ENCODE peak calls at places on chromosomes 2 and 18, in four cellular contexts. U is transverse colon, O is sigmoid colon, T is K562. K is an unnamed sample.

GRCh38 chr2:222671259-222672067 is at the start of gene MOGAT1:
- DNase-seq in U (peak), O (no peak), T (no peak), K (no peak)

GRCh38 chr2:169526451-169526850 is 16.9 kb downstream of the KLHL41 start:
- DNase-seq in T (no peak), O (no peak), U (no peak), K (no peak)

GRCh38 chr2:1864981-1865421 is 120.7 kb upstream of the PXDN start:
- DNase-seq in U (no peak), O (no peak), T (no peak), K (no peak)

GRCh38 chr18:48562075-48562474 is 23.2 kb downstream of the CTIF start:
- DNase-seq in T (no peak), O (no peak), U (no peak), K (no peak)

GRCh38 chr2:86297382-86298147 is 39.9 kb downstream of the REEP1 start:
- DNase-seq in U (no peak), O (peak), T (peak), K (no peak)

GRCh38 chr18:28189400-28190239 is 12.7 kb upstream of the CDH2 start:
- DNase-seq in O (no peak), U (no peak), T (peak), K (no peak)

GRCh38 chr2:141871913-141872634 is 258.7 kb downstream of the LRP1B start:
- DNase-seq in O (no peak), U (no peak), T (no peak), K (no peak)

GRCh38 chr2:27020337-27020948 is 12.3 kb upstream of the TMEM214 start:
- DNase-seq in T (peak), U (peak), O (no peak), K (no peak)

GRCh38 chr2:158457092-158457825 is 507 bp downstream of the PKP4 start:
- DNase-seq in U (peak), O (peak), T (peak), K (peak)

GRCh38 chr18:55633032-55633431 is 45.0 kb upstream of the TCF4 start:
- DNase-seq in O (no peak), T (no peak), U (no peak), K (no peak)

GRCh38 chr18:27685071-27685470 is 491.9 kb downstream of the CDH2 start:
- DNase-seq in T (no peak), U (no peak), O (no peak), K (no peak)

GRCh38 chr2:46776687-46777327 is 138.8 kb downstream of the MCFD2 start:
- DNase-seq in U (peak), O (no peak), T (peak), K (no peak)

GRCh38 chr2:240707791-240708190 is 16.1 kb downstream of the AQP12A start:
- DNase-seq in O (no peak), U (no peak), T (no peak), K (no peak)

GRCh38 chr2:121532894-121533293 is 2.2 kb downstream of the RNU4ATAC start:
- DNase-seq in T (peak), U (no peak), O (no peak), K (no peak)

GRCh38 chr2:150169230-150169629 is 318.2 kb downstream of the RND3 start:
- DNase-seq in T (no peak), U (no peak), O (peak), K (no peak)

GRCh38 chr2:158463496-158464095 is 6.8 kb downstream of the PKP4 start:
- DNase-seq in O (no peak), T (peak), U (no peak), K (no peak)

GRCh38 chr2:240622631-240623235 is 2.5 kb upstream of the GPR35 start:
- DNase-seq in O (peak), U (peak), T (no peak), K (peak)

GRCh38 chr18:63684718-63685117 is 18.0 kb upstream of the SERPINB11 start:
- DNase-seq in T (no peak), O (no peak), U (no peak), K (no peak)

GRCh38 chr2:191836853-191837769 is 9.8 kb downstream of the CAVIN2 start:
- DNase-seq in O (no peak), T (peak), U (no peak), K (no peak)

GRCh38 chr2:48694143-48694542 is 61.4 kb downstream of the LHCGR start:
- DNase-seq in U (no peak), T (no peak), O (no peak), K (no peak)

GRCh38 chr2:208142255-208142924 is 3.6 kb downstream of the CRYGB start:
- DNase-seq in T (no peak), O (no peak), U (no peak), K (no peak)

GRCh38 chr2:225620227-225620626 is 220.7 kb downstream of the NYAP2 start:
- DNase-seq in O (no peak), U (no peak), T (no peak), K (no peak)

GRCh38 chr2:18169121-18169786 is 290.8 kb downstream of the KCNS3 start:
- DNase-seq in O (no peak), T (no peak), U (no peak), K (no peak)

GRCh38 chr2:26459991-26460612 is 17.8 kb downstream of the OTOF start:
- DNase-seq in U (no peak), T (no peak), O (no peak), K (no peak)

GRCh38 chr2:69177063-69177771 is 164.2 kb downstream of the ANTXR1 start:
- DNase-seq in U (peak), T (peak), O (peak), K (peak)

GRCh38 chr2:7011376-7012083 is 94.3 kb downstream of the RNF144A start:
- DNase-seq in O (no peak), T (no peak), U (no peak), K (no peak)

GRCh38 chr2:124001681-124002080 is 23.4 kb upstream of the CNTNAP5 start:
- DNase-seq in T (no peak), O (no peak), U (no peak), K (no peak)

GRCh38 chr2:107730898-107731297 is 95.8 kb upstream of the RGPD4 start:
- DNase-seq in O (no peak), T (no peak), U (no peak), K (no peak)

GRCh38 chr2:9310390-9310789 is 103.8 kb downstream of the ASAP2 start:
- DNase-seq in T (peak), O (peak), U (peak), K (no peak)

GRCh38 chr2:127012868-127013267 is 94.1 kb downstream of the BIN1 start:
- DNase-seq in T (no peak), U (no peak), O (no peak), K (no peak)

GRCh38 chr2:50575232-50575631 is 456.7 kb downstream of the NRXN1 start:
- DNase-seq in T (no peak), U (no peak), O (no peak), K (no peak)

GRCh38 chr18:77124452-77124922 is 8.1 kb downstream of the MBP start:
- DNase-seq in T (no peak), O (peak), U (no peak), K (no peak)

GRCh38 chr2:188399159-188399558 is 107.5 kb downstream of the GULP1 start:
- DNase-seq in T (no peak), U (no peak), O (no peak), K (no peak)

GRCh38 chr2:190507135-190507534 is 27.4 kb downstream of the NEMP2 start:
- DNase-seq in O (no peak), U (peak), T (no peak), K (no peak)

GRCh38 chr18:13464432-13465125 is 246.0 kb downstream of the LDLRAD4 start:
- DNase-seq in T (no peak), U (peak), O (peak), K (no peak)

GRCh38 chr2:45741451-45741850 is 90.0 kb downstream of the PRKCE start:
- DNase-seq in T (no peak), U (no peak), O (peak), K (no peak)

GRCh38 chr2:16013571-16013970 is 73.2 kb downstream of the MYCN start:
- DNase-seq in O (no peak), U (no peak), T (no peak), K (no peak)

GRCh38 chr2:197705912-197706838 is 1.0 kb downstream of the MARS2 start:
- DNase-seq in T (no peak), O (no peak), U (peak), K (peak)

GRCh38 chr2:64404002-64404731 is 49.8 kb upstream of the LGALSL start:
- DNase-seq in U (peak), T (no peak), O (peak), K (peak)
- H3K27ac ChIP-seq in U (peak), T (no peak), O (peak), K (peak)

DNA sequence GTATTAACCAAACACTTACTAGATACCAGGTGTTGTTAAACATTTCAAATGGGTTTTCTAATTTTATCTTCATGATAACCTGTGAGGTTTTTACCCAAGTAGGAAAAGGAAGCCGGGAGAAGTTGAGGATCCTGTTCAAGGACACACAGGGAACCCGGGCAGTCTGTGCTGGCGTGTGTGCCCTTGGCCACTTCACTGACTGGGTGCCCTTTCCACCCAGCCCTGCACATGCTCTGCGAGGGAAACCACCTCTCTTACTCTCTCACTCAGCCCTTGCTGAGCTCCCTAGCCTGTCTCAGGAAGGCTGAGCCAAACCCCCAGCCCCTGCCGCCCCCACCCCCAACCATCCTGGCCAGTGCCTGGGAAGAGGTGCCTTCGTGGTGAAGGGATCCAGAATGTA is 51.8 kb downstream of the TEX44 start:
- DNase-seq in O (no peak), U (no peak), T (no peak), K (no peak)
- H3K4me3 ChIP-seq in O (no peak), U (no peak), T (no peak), K (no peak)

GRCh38 chr2:119352357-119352756 is 14.3 kb downstream of the C2orf76 start:
- DNase-seq in O (no peak), U (no peak), T (no peak), K (no peak)
- TF ChIP-seq POLR2AphosphoS5 in O (no peak), U (no peak), T (no peak), K (no peak)

DNA sequence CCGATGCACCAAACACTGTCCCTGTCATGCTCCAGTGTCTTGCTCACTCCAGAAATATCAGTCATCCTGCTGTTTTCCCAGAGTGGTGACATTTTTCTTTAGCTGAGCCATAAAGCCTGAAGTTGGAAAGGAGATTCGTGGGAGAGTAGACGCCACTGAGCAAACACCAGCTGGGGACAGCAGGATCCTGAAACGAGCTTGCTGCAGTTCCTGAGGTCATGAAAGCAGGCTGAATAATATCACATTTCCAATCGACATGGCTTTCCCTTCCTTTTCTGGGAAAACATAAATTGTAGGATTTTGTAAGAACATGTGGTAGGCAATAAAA is 276.4 kb downstream of the CDCA7 start:
- DNase-seq in O (no peak), U (no peak), T (no peak), K (no peak)
- H3K27ac ChIP-seq in O (peak), U (peak), T (no peak), K (no peak)

DNA sequence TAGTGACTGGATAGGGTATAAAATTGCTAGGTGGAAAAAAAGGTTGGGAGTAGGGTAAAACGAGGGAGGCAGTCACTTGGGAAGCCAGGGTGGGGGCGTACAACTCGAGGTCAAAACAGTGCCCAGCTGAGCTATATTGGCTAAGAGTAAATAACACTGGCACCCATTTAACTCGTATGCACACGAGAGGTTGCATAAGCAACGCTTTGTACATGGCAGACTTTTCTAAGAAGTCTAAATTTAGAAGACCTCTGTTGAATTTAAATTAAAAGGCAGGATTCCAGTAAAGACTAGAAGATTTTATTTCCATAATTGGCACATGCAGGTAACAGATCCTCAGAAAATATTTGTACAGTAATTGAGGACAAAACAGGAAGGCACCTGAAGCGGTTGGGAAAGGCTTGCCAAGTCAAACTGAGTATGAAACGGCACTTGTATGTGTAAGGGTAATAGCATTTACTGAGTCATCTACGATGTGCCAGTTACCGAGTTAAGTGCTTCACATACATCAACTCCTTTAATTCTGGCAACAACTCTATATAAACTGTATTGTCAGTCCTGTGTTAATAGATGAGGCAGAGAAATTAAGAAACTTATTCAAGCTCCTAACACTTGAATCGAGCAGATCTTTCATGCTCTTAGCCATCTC is 1.4 kb upstream of the MALT1 start:
- DNase-seq in T (no peak), U (no peak), O (no peak), K (no peak)
- H3K4me3 ChIP-seq in T (no peak), U (no peak), O (no peak), K (no peak)

GRCh38 chr2:33437297-33437696 is 39.2 kb upstream of the RASGRP3 start:
- DNase-seq in U (no peak), T (peak), O (no peak), K (no peak)
- TF ChIP-seq POLR2AphosphoS5 in U (no peak), T (no peak), O (peak), K (no peak)

GRCh38 chr2:60515751-60516226 is 37.7 kb downstream of the BCL11A start:
- DNase-seq in U (no peak), T (no peak), O (peak), K (no peak)

GRCh38 chr2:60518567-60518966 is 34.9 kb downstream of the BCL11A start:
- DNase-seq in T (no peak), O (peak), U (no peak), K (no peak)

GRCh38 chr2:60516826-60517225 is 36.6 kb downstream of the BCL11A start:
- DNase-seq in T (no peak), O (no peak), U (no peak), K (no peak)

GRCh38 chr2:60516383-60516811 is 37.1 kb downstream of the BCL11A start:
- DNase-seq in U (no peak), T (no peak), O (peak), K (no peak)

DNA sequence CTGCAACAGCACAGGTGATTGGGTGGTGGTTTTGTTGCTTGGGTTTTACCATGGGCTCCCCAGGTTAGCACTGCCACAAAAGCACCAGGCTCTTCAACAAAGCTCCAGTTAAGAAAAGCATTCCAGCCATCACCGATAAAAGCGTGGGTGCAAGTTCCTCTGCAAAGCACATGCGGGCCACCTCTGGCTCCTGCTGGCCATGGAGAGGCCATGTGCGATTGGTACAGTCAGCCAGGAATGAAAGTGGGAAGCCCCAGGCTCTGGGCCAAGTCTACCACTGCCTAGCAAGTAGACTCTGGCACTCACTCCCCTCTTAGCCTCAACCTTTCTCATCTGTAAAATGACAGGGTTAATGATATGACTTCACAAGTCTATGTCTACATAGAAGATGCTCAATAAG is 36.0 kb downstream of the BCL11A start:
- DNase-seq in U (no peak), T (no peak), O (peak), K (no peak)
- H3K27ac ChIP-seq in U (no peak), T (no peak), O (peak), K (no peak)

GRCh38 chr18:70047931-70048603 is 100.4 kb upstream of the CD226 start:
- DNase-seq in T (no peak), O (no peak), U (no peak), K (no peak)

GRCh38 chr18:70041459-70042020 is 93.9 kb upstream of the CD226 start:
- DNase-seq in T (no peak), U (no peak), O (no peak), K (no peak)

GRCh38 chr18:70044626-70045025 is 97.0 kb upstream of the CD226 start:
- DNase-seq in O (no peak), U (no peak), T (no peak), K (no peak)

GRCh38 chr18:70046796-70047195 is 99.1 kb upstream of the CD226 start:
- DNase-seq in T (no peak), O (no peak), U (no peak), K (no peak)

DNA sequence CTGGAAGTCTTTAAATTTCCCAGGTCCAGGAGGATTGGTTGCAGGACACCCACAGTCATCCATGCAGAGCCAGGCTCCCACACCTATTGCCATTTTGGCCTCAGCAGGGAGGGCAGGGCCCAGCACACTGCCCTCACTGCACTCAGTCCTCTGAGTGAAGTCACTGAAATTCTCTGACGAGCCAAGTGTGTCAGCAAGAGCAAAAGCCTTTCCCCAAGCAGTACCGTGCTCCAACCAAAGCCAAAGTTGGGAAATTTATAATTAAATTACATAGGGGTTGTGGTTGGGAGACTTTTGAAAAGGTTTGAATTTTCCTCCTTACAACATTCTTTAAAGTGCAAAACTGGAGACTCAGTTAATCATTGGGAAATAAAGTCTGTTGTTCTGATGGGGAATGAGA is 98.5 kb upstream of the CD226 start:
- DNase-seq in U (no peak), O (no peak), T (no peak), K (no peak)
- H3K4me3 ChIP-seq in U (no peak), O (no peak), T (no peak), K (no peak)

GRCh38 chr2:39121523-39122063 is 742 bp upstream of the SOS1 start:
- DNase-seq in U (no peak), O (no peak), T (no peak), K (no peak)

GRCh38 chr2:39118786-39119499 is 1.9 kb downstream of the SOS1 start:
- DNase-seq in O (no peak), T (no peak), U (no peak), K (no peak)

GRCh38 chr2:39120521-39120770 is 405 bp downstream of the SOS1 start:
- DNase-seq in U (no peak), O (no peak), T (no peak), K (no peak)

GRCh38 chr2:39119732-39120520 is 925 bp downstream of the SOS1 start:
- DNase-seq in T (peak), O (peak), U (peak), K (no peak)

DNA sequence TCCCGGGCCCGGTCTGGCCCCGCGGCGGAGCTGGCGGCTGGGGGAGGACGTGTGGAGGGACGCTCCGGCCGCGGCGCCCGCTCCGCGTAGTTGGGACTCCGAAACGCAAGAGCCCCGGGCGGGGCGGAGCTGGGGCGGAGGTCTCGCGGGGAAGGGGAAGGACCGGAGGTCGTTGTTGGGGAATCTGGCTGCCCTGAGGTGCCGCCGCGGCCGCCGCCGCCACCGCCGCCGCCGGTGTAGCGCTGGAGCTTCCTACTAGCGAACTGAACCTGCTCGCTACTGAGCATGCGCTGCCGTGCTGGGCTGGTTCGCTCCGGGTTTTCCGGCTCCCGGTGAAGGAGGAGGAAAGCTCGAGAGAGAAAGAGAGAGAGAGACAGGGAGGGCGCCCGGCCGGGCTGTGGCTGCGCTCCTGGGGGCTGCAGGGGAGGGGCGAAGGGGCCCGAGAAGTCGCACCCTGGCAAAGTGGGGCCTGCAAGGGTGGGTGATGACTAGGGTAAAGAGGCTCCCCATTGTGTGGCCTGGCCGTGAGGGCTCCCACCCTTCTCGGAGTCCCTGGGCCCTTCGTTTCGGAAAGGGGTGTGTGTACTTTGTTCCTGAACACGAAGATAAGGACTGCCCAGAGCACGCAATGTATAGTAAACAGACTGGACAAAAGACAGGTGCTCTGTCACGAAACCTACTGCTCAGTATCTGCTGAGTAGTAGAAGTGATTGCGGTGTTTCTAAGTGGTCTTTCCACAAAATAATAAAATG is at the start of gene SOS1:
- DNase-seq in O (peak), U (peak), T (peak), K (peak)
- TF ChIP-seq POLR2AphosphoS5 in O (peak), U (peak), T (peak), K (peak)

K was measured in suprapubic skin.